ENCODE peak calls at places on chromosomes 16 and 17, in seven cellular contexts. B is CD4-positive, CD25-positive, alpha-beta regulatory T cell; X is aorta; Q is PC-3; Z is effector memory CD4-positive, alpha-beta T cell; Y is thoracic aorta; W is naive thymus-derived CD4-positive, alpha-beta T cell. I is an unnamed sample.
A peak's percentile ranks its signal among the peaks of the same experiment; 100 is the strongest.

GRCh38 chr17:47808830-47809480 is 12.6 kb downstream of the OSBPL7 start:
- DNase-seq in Z (no peak), X (peak; percentile 29), Y (no peak), Q (no peak), W (no peak), B (no peak), I (peak; percentile 19)

GRCh38 chr17:77453613-77454559 is 313.1 kb downstream of the SEC14L1 start:
- DNase-seq in Z (peak; percentile 40), B (peak; percentile 48), Q (no peak), Y (no peak), X (no peak), W (peak; percentile 71), I (no peak)

GRCh38 chr16:1792836-1793577 is 498 bp downstream of the IGFALS start:
- DNase-seq in B (no peak), Z (no peak), W (no peak), Y (no peak), X (peak; percentile 45), Q (no peak), I (no peak)

GRCh38 chr16:82368041-82368440 is 198.0 kb upstream of the MPHOSPH6 start:
- DNase-seq in Q (peak; percentile 31), W (no peak), X (peak; percentile 53), Y (no peak), Z (no peak), B (no peak), I (peak; percentile 65)

GRCh38 chr17:66171692-66172091 is 20.2 kb downstream of the CEP112 start:
- DNase-seq in B (no peak), W (no peak), Q (no peak), Y (no peak), Z (no peak), X (no peak), I (no peak)

GRCh38 chr16:88526008-88526905 is 43.9 kb upstream of the ZC3H18 start:
- DNase-seq in W (no peak), Y (no peak), B (no peak), Q (no peak), X (no peak), Z (no peak), I (no peak)

GRCh38 chr16:8686031-8686621 is 11.7 kb downstream of the ABAT start:
- DNase-seq in Q (peak; percentile 32), X (no peak), W (no peak), Z (no peak), B (no peak), Y (no peak), I (peak; percentile 36)

GRCh38 chr17:75565066-75565465 is 22.5 kb upstream of the MYO15B start:
- DNase-seq in X (no peak), W (no peak), B (no peak), Y (no peak), Q (peak; percentile 96), Z (no peak), I (no peak)

GRCh38 chr16:85888405-85889331 is 10.3 kb upstream of the IRF8 start:
- DNase-seq in W (no peak), Z (no peak), X (no peak), B (no peak), Y (no peak), Q (peak; percentile 73), I (no peak)

GRCh38 chr17:80377798-80378197 is 37.2 kb upstream of the ENDOV start:
- DNase-seq in W (no peak), Z (no peak), Y (no peak), Q (no peak), X (no peak), B (no peak), I (no peak)

GRCh38 chr17:82231562-82232321 is 2.9 kb downstream of the SLC16A3 start:
- DNase-seq in B (no peak), X (peak; percentile 91), Y (no peak), W (no peak), Q (peak; percentile 58), Z (no peak), I (peak; percentile 61)

GRCh38 chr17:40915721-40916256 is 21.7 kb downstream of the KRT23 start:
- DNase-seq in Z (no peak), W (no peak), Q (peak; percentile 62), B (no peak), Y (no peak), X (no peak), I (no peak)

GRCh38 chr17:72654746-72655145 is 437.7 kb downstream of the SLC39A11 start:
- DNase-seq in Y (no peak), W (no peak), B (no peak), Q (no peak), X (no peak), Z (no peak), I (no peak)

GRCh38 chr16:85359147-85359822 is 247.0 kb upstream of the CIBAR2 start:
- DNase-seq in W (no peak), B (no peak), Y (no peak), Q (no peak), Z (no peak), X (no peak), I (no peak)

GRCh38 chr16:32116080-32116479 is 137.0 kb upstream of the TP53TG3D start:
- DNase-seq in Q (no peak), Y (no peak), W (peak; percentile 3), B (no peak), Z (no peak), X (peak; percentile 17), I (no peak)

DNA sequence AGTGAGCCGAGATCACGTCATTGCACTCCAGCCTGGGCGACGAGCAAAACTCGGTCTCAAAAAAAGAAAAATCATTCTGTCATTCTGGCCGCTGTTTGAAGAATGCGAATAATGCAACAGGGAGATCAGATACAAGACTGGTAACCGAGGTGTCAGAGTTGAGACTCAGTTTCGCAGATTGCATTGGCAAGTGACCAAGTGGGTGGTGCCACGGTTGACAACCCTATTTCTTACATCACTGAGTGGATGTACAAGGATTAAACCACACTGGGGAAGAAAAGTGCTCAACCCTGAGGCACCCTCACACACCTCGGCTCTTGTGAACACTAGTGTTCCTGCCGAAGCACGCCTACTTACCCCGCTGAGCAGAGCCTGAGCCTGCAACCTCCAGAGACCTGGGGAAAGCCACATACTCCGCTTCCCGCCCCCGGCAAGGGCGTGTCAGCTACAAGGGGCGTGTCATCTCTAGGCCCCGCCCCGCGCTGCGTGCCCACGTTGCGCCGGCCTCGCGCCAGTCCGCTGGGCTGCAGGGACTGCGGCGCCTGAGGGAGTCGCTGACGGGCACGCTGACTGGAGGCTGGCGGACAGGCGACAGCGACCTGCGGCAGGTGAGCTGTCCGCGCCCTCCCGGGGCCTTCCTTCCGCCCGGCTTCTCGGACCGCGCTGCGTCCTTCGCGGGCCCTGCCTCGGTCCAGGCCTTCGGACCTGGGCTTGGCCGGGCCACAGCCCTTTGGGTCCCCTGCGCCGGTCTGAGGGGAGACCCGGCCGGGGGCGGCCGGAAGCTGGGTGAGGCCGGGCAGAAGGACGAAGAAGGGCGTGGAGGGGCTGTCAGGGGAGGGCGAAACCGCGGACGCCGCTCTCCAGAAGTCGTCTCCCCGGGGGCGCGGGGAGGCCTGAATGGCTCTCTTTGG is at the start of gene HMOX2:
- DNase-seq in B (peak; percentile 86), Q (peak; percentile 93), Z (peak; percentile 87), W (peak; percentile 94), X (peak; percentile 94), Y (peak; percentile 53), I (peak; percentile 93)
- H3K27ac ChIP-seq in B (peak within 1 kb of the TSS; percentile 89), Q (peak within 1 kb of the TSS; percentile 34), Z (peak within 1 kb of the TSS; percentile 84), W (peak within 1 kb of the TSS; percentile 92), X (no peak within 1 kb of the TSS), Y (peak within 1 kb of the TSS; percentile 9), I (peak within 1 kb of the TSS; percentile 76)

GRCh38 chr16:66751135-66751991 is at the start of gene DYNC1LI2:
- DNase-seq in Y (peak; percentile 53), X (peak; percentile 89), B (peak; percentile 73), Q (peak; percentile 74), W (peak; percentile 88), Z (peak; percentile 68), I (peak; percentile 45)

GRCh38 chr16:66750279-66751134 is 902 bp downstream of the DYNC1LI2 start:
- DNase-seq in Z (no peak), B (no peak), W (no peak), X (no peak), Q (no peak), Y (no peak), I (no peak)

GRCh38 chr16:66752379-66752778 is 970 bp upstream of the DYNC1LI2 start:
- DNase-seq in Y (no peak), Q (no peak), Z (no peak), B (no peak), X (no peak), W (no peak), I (no peak)

GRCh38 chr16:66752958-66753357 is 1.5 kb upstream of the DYNC1LI2 start:
- DNase-seq in X (no peak), W (no peak), Y (no peak), Q (no peak), B (no peak), Z (no peak), I (no peak)

GRCh38 chr16:66751992-66752322 is 548 bp upstream of the DYNC1LI2 start:
- DNase-seq in Y (no peak), B (no peak), Z (no peak), W (no peak), X (no peak), Q (no peak), I (no peak)
- H3K4me3 ChIP-seq in Y (peak overlapping the region; percentile 81), B (peak overlapping the region; percentile 77), Z (peak overlapping the region; percentile 27), W (peak overlapping the region; percentile 47), X (peak overlapping the region; percentile 32), Q (peak overlapping the region; percentile 99), I (peak overlapping the region; percentile 97)

GRCh38 chr17:74354123-74354522 is 7.5 kb downstream of the BTBD17 start:
- DNase-seq in Q (peak; percentile 44), Y (no peak), B (no peak), X (peak; percentile 62), Z (peak; percentile 40), W (peak; percentile 32), I (no peak)

GRCh38 chr17:74350486-74350885 is 11.2 kb downstream of the BTBD17 start:
- DNase-seq in Q (no peak), B (no peak), W (no peak), Z (no peak), X (no peak), Y (no peak), I (no peak)

GRCh38 chr17:74353446-74354060 is 8.1 kb downstream of the BTBD17 start:
- DNase-seq in Y (no peak), Q (no peak), X (no peak), Z (no peak), B (no peak), W (no peak), I (no peak)

GRCh38 chr17:74349120-74349519 is 12.5 kb downstream of the BTBD17 start:
- DNase-seq in Y (no peak), Q (no peak), X (no peak), W (no peak), B (no peak), Z (no peak), I (no peak)

DNA sequence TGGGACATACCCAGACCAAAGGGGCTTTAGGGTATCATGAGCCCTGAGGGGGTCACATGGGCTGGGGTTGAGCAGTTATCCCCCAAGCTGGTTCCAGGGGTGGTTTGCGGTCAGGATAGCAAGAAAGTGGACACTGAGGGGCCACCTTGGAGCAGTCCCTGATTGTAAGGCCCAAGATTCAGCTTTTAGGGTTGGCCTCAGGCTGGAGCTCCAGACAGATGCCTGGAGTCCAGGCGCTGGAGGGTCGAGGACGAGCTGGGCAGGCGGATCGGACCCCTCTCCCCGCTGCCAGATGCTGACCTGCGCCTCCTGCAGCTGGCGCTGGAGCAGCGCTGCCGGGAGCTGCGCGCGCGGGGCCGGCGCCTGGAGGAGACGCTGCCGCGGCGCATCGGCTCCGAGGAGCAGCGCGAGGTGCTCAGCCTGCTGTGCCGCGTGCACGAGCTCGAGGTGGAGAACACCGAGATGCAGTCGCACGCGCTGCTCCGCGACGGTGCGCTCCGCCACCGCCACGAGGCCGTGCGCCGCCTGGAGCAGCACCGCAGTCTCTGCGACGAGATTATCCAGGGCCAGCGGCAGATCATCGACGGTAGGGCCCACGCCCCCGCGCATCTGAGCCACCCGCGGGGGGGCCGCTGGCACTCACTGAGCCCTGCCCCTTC is 10.0 kb downstream of the BTBD17 start:
- DNase-seq in Z (no peak), X (no peak), Q (no peak), W (no peak), B (no peak), Y (no peak), I (no peak)
- H3K27me3 ChIP-seq in Z (peaks cover 4% of the 10 kb centered on the region), X (no peaks in the 10 kb centered on the region), Q (peaks cover 83% of the 10 kb centered on the region), W (peaks cover 16% of the 10 kb centered on the region), B (peaks cover 9% of the 10 kb centered on the region), Y (peaks cover 6% of the 10 kb centered on the region), I (no peaks in the 10 kb centered on the region)

GRCh38 chr16:53848950-53849349 is 145.0 kb downstream of the FTO start:
- DNase-seq in Y (no peak), X (no peak), Z (no peak), B (no peak), Q (no peak), W (no peak), I (no peak)
- H3K27ac ChIP-seq in Y (no peak overlapping the region), X (no peak overlapping the region), Z (no peak overlapping the region), B (no peak overlapping the region), Q (no peak overlapping the region), W (no peak overlapping the region), I (no peak overlapping the region)